ENCODE peak calls at places on chromosomes 11 and 22, in ten cellular contexts. One of them, this sample, is unnamed.

GRCh38 chr11:61120099-61120864 is 18.0 kb downstream of the CD5 start:
- DNase-seq in RWPE1: no peak
- DNase-seq in stimulated activated CD4-positive, alpha-beta T cell treated with anti-CD3 and anti-CD28 coated beads, TNF-alpha, amount 100 ng/mL, for 4 hours: no peak
- DNase-seq in effector CD8-positive, alpha-beta T cell: no peak
- DNase-seq in AG09309: no peak
- DNase-seq in GM12864: no peak
- DNase-seq in astrocyte of the hippocampus: no peak
- DNase-seq in stimulated activated CD8-positive, alpha-beta memory T cell treated with anti-CD3 and anti-CD28 coated beads, Interleukin-2, amount 100 ng/mL, for 48 hours: no peak
- DNase-seq in NCI-H774: no peak
- DNase-seq in Kasumi-1: no peak
- DNase-seq in this sample: no peak

GRCh38 chr22:36746571-36746970 is 29.3 kb downstream of the IFT27 start:
- DNase-seq in RWPE1: no peak
- DNase-seq in stimulated activated CD4-positive, alpha-beta T cell treated with anti-CD3 and anti-CD28 coated beads, TNF-alpha, amount 100 ng/mL, for 4 hours: no peak
- DNase-seq in effector CD8-positive, alpha-beta T cell: no peak
- DNase-seq in AG09309: no peak
- DNase-seq in GM12864: no peak
- DNase-seq in astrocyte of the hippocampus: no peak
- DNase-seq in stimulated activated CD8-positive, alpha-beta memory T cell treated with anti-CD3 and anti-CD28 coated beads, Interleukin-2, amount 100 ng/mL, for 48 hours: no peak
- DNase-seq in NCI-H774: no peak
- DNase-seq in Kasumi-1: no peak
- DNase-seq in this sample: no peak

GRCh38 chr11:113697798-113698407 is 8.2 kb downstream of the TMPRSS5 start:
- DNase-seq in RWPE1: no peak
- DNase-seq in stimulated activated CD4-positive, alpha-beta T cell treated with anti-CD3 and anti-CD28 coated beads, TNF-alpha, amount 100 ng/mL, for 4 hours: no peak
- DNase-seq in effector CD8-positive, alpha-beta T cell: no peak
- DNase-seq in AG09309: no peak
- DNase-seq in GM12864: no peak
- DNase-seq in astrocyte of the hippocampus: peak
- DNase-seq in stimulated activated CD8-positive, alpha-beta memory T cell treated with anti-CD3 and anti-CD28 coated beads, Interleukin-2, amount 100 ng/mL, for 48 hours: no peak
- DNase-seq in NCI-H774: no peak
- DNase-seq in Kasumi-1: no peak
- DNase-seq in this sample: no peak

GRCh38 chr11:64366751-64367150 is 7.8 kb downstream of the RPS6KA4 start:
- DNase-seq in RWPE1: peak
- DNase-seq in stimulated activated CD4-positive, alpha-beta T cell treated with anti-CD3 and anti-CD28 coated beads, TNF-alpha, amount 100 ng/mL, for 4 hours: no peak
- DNase-seq in effector CD8-positive, alpha-beta T cell: no peak
- DNase-seq in AG09309: no peak
- DNase-seq in GM12864: no peak
- DNase-seq in astrocyte of the hippocampus: no peak
- DNase-seq in stimulated activated CD8-positive, alpha-beta memory T cell treated with anti-CD3 and anti-CD28 coated beads, Interleukin-2, amount 100 ng/mL, for 48 hours: no peak
- DNase-seq in NCI-H774: no peak
- DNase-seq in Kasumi-1: no peak
- DNase-seq in this sample: no peak

GRCh38 chr11:117600261-117600783 is 196.7 kb downstream of the DSCAML1 start:
- DNase-seq in RWPE1: no peak
- DNase-seq in stimulated activated CD4-positive, alpha-beta T cell treated with anti-CD3 and anti-CD28 coated beads, TNF-alpha, amount 100 ng/mL, for 4 hours: no peak
- DNase-seq in effector CD8-positive, alpha-beta T cell: no peak
- DNase-seq in AG09309: no peak
- DNase-seq in GM12864: no peak
- DNase-seq in astrocyte of the hippocampus: no peak
- DNase-seq in stimulated activated CD8-positive, alpha-beta memory T cell treated with anti-CD3 and anti-CD28 coated beads, Interleukin-2, amount 100 ng/mL, for 48 hours: no peak
- DNase-seq in NCI-H774: peak
- DNase-seq in Kasumi-1: no peak
- DNase-seq in this sample: no peak

GRCh38 chr11:76391039-76391438 is 9.9 kb downstream of the GVQW3 start:
- DNase-seq in RWPE1: no peak
- DNase-seq in stimulated activated CD4-positive, alpha-beta T cell treated with anti-CD3 and anti-CD28 coated beads, TNF-alpha, amount 100 ng/mL, for 4 hours: no peak
- DNase-seq in effector CD8-positive, alpha-beta T cell: no peak
- DNase-seq in AG09309: no peak
- DNase-seq in GM12864: no peak
- DNase-seq in astrocyte of the hippocampus: no peak
- DNase-seq in stimulated activated CD8-positive, alpha-beta memory T cell treated with anti-CD3 and anti-CD28 coated beads, Interleukin-2, amount 100 ng/mL, for 48 hours: no peak
- DNase-seq in NCI-H774: peak
- DNase-seq in Kasumi-1: no peak
- DNase-seq in this sample: no peak

GRCh38 chr11:3907590-3907989 is 52.1 kb downstream of the STIM1 start:
- DNase-seq in RWPE1: no peak
- DNase-seq in stimulated activated CD4-positive, alpha-beta T cell treated with anti-CD3 and anti-CD28 coated beads, TNF-alpha, amount 100 ng/mL, for 4 hours: no peak
- DNase-seq in effector CD8-positive, alpha-beta T cell: no peak
- DNase-seq in AG09309: no peak
- DNase-seq in GM12864: no peak
- DNase-seq in astrocyte of the hippocampus: no peak
- DNase-seq in stimulated activated CD8-positive, alpha-beta memory T cell treated with anti-CD3 and anti-CD28 coated beads, Interleukin-2, amount 100 ng/mL, for 48 hours: no peak
- DNase-seq in NCI-H774: no peak
- DNase-seq in Kasumi-1: no peak
- DNase-seq in this sample: no peak

GRCh38 chr11:69339916-69340565 is 46.1 kb downstream of the MYEOV start:
- DNase-seq in RWPE1: no peak
- DNase-seq in stimulated activated CD4-positive, alpha-beta T cell treated with anti-CD3 and anti-CD28 coated beads, TNF-alpha, amount 100 ng/mL, for 4 hours: peak
- DNase-seq in effector CD8-positive, alpha-beta T cell: no peak
- DNase-seq in AG09309: no peak
- DNase-seq in GM12864: no peak
- DNase-seq in astrocyte of the hippocampus: no peak
- DNase-seq in stimulated activated CD8-positive, alpha-beta memory T cell treated with anti-CD3 and anti-CD28 coated beads, Interleukin-2, amount 100 ng/mL, for 48 hours: no peak
- DNase-seq in NCI-H774: no peak
- DNase-seq in Kasumi-1: no peak
- DNase-seq in this sample: no peak

GRCh38 chr11:60164550-60165075 is 18.3 kb downstream of the MS4A6A start:
- DNase-seq in RWPE1: no peak
- DNase-seq in stimulated activated CD4-positive, alpha-beta T cell treated with anti-CD3 and anti-CD28 coated beads, TNF-alpha, amount 100 ng/mL, for 4 hours: no peak
- DNase-seq in effector CD8-positive, alpha-beta T cell: no peak
- DNase-seq in AG09309: no peak
- DNase-seq in GM12864: no peak
- DNase-seq in astrocyte of the hippocampus: no peak
- DNase-seq in stimulated activated CD8-positive, alpha-beta memory T cell treated with anti-CD3 and anti-CD28 coated beads, Interleukin-2, amount 100 ng/mL, for 48 hours: no peak
- DNase-seq in NCI-H774: no peak
- DNase-seq in Kasumi-1: no peak
- DNase-seq in this sample: no peak

GRCh38 chr11:69492201-69492991 is 10.9 kb downstream of the LINC01488 start:
- DNase-seq in RWPE1: no peak
- DNase-seq in stimulated activated CD4-positive, alpha-beta T cell treated with anti-CD3 and anti-CD28 coated beads, TNF-alpha, amount 100 ng/mL, for 4 hours: no peak
- DNase-seq in effector CD8-positive, alpha-beta T cell: no peak
- DNase-seq in AG09309: no peak
- DNase-seq in GM12864: no peak
- DNase-seq in astrocyte of the hippocampus: no peak
- DNase-seq in stimulated activated CD8-positive, alpha-beta memory T cell treated with anti-CD3 and anti-CD28 coated beads, Interleukin-2, amount 100 ng/mL, for 48 hours: no peak
- DNase-seq in NCI-H774: no peak
- DNase-seq in Kasumi-1: no peak
- DNase-seq in this sample: no peak

GRCh38 chr11:95338430-95338991 is 107.5 kb upstream of the SESN3 start:
- DNase-seq in RWPE1: no peak
- DNase-seq in stimulated activated CD4-positive, alpha-beta T cell treated with anti-CD3 and anti-CD28 coated beads, TNF-alpha, amount 100 ng/mL, for 4 hours: no peak
- DNase-seq in effector CD8-positive, alpha-beta T cell: no peak
- DNase-seq in AG09309: no peak
- DNase-seq in GM12864: no peak
- DNase-seq in astrocyte of the hippocampus: peak
- DNase-seq in stimulated activated CD8-positive, alpha-beta memory T cell treated with anti-CD3 and anti-CD28 coated beads, Interleukin-2, amount 100 ng/mL, for 48 hours: no peak
- DNase-seq in NCI-H774: no peak
- DNase-seq in Kasumi-1: no peak
- DNase-seq in this sample: peak

GRCh38 chr22:27809226-27809625 is 7.7 kb upstream of the MN1 start:
- DNase-seq in RWPE1: no peak
- DNase-seq in stimulated activated CD4-positive, alpha-beta T cell treated with anti-CD3 and anti-CD28 coated beads, TNF-alpha, amount 100 ng/mL, for 4 hours: no peak
- DNase-seq in effector CD8-positive, alpha-beta T cell: no peak
- DNase-seq in AG09309: no peak
- DNase-seq in GM12864: no peak
- DNase-seq in astrocyte of the hippocampus: no peak
- DNase-seq in stimulated activated CD8-positive, alpha-beta memory T cell treated with anti-CD3 and anti-CD28 coated beads, Interleukin-2, amount 100 ng/mL, for 48 hours: no peak
- DNase-seq in NCI-H774: no peak
- DNase-seq in Kasumi-1: no peak
- DNase-seq in this sample: no peak